ENCODE peak calls at places on chromosomes 12 and 14, in five cellular contexts. S is AG04450, Q is astrocyte of the spinal cord, B is lower leg skin, U is OCI-LY7. I is an unnamed sample.
A peak's percentile ranks its signal among the peaks of the same experiment; 100 is the strongest.

GRCh38 chr12:39958377-39958776 is 147.5 kb downstream of the SLC2A13 start:
- DNase-seq in B (no peak), U (peak; percentile 8), Q (no peak), S (no peak), I (no peak)

GRCh38 chr14:21528381-21529348 is 2.5 kb upstream of the SALL2 start:
- DNase-seq in B (no peak), S (no peak), Q (no peak), U (peak; percentile 63), I (no peak)

GRCh38 chr12:68081561-68081960 is 78.0 kb downstream of the IFNG start:
- DNase-seq in U (no peak), S (no peak), B (no peak), Q (no peak), I (no peak)

GRCh38 chr12:70853326-70853725 is 67.2 kb downstream of the PTPRR start:
- DNase-seq in Q (peak; percentile 18), S (peak; percentile 3), U (no peak), B (peak; percentile 69), I (no peak)

GRCh38 chr14:103284574-103285467 is 49.2 kb upstream of the EIF5 start:
- DNase-seq in U (no peak), Q (no peak), B (no peak), S (no peak), I (no peak)

GRCh38 chr12:89353823-89354629 is 1.7 kb upstream of the DUSP6 start:
- DNase-seq in S (no peak), Q (peak; percentile 70), B (peak; percentile 59), U (peak; percentile 48), I (peak; percentile 85)

GRCh38 chr14:82854131-82854530 is 1320.5 kb upstream of the SEL1L start:
- DNase-seq in Q (no peak), S (no peak), U (no peak), B (no peak), I (no peak)

GRCh38 chr14:70622111-70622712 is 19.5 kb upstream of the TTC9 start:
- DNase-seq in B (no peak), S (no peak), Q (peak; percentile 45), U (peak; percentile 74), I (no peak)

GRCh38 chr12:6074979-6075585 is 49.4 kb downstream of the VWF start:
- DNase-seq in S (no peak), B (no peak), U (no peak), Q (no peak), I (no peak)

GRCh38 chr12:123398918-123399617 is 15.1 kb downstream of the KMT5A start:
- DNase-seq in S (no peak), U (no peak), B (no peak), Q (no peak), I (no peak)

GRCh38 chr14:68546839-68547238 is 246.0 kb downstream of the ZFP36L1 start:
- DNase-seq in S (peak; percentile 51), U (no peak), Q (peak; percentile 69), B (peak; percentile 60), I (no peak)

GRCh38 chr12:88947486-88948043 is 367.3 kb upstream of the KITLG start:
- DNase-seq in Q (no peak), S (no peak), B (no peak), U (no peak), I (no peak)

GRCh38 chr12:4107911-4108697 is 165.5 kb upstream of the CCND2 start:
- DNase-seq in U (no peak), S (no peak), B (no peak), Q (no peak), I (no peak)

GRCh38 chr12:90211017-90211416 is 502.4 kb upstream of the ATP2B1 start:
- DNase-seq in B (no peak), S (no peak), U (no peak), Q (peak; percentile 57), I (no peak)

GRCh38 chr14:99538275-99538674 is 57.1 kb downstream of the CCNK start:
- DNase-seq in B (no peak), S (no peak), U (no peak), Q (peak; percentile 29), I (no peak)

GRCh38 chr14:31027847-31028246 is 1.7 kb upstream of the STRN3 start:
- DNase-seq in U (no peak), Q (no peak), S (no peak), B (no peak), I (no peak)

DNA sequence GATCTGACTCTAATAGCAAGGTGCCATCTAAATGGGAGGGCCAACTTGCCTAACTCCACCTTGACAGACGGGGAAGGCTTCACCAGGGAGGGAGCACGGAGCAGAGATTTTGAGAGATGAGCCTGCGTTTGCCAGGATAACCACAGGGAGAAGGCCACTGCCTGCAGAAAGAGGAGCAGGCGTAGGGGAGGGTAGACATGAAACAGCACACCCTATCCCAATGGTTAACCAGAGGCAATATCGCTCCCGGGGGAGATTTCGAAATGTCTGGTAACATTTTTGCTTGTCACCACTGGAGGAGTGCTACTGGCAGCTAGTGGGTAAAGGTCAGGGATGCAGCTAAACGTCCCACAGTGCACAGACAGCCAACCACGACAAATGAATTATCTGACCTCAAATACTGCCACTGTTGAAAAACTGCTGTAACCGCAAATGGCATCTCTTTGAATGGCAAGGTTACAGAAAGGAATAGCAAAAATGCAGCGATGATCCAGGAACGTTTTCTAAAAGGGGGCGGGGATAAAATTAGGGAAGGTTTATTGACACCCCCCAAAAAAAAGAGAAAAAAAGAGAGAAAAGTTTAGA is 126.0 kb upstream of the ATF7IP start:
- DNase-seq in S (no peak), U (peak; percentile 75), Q (peak; percentile 24), B (no peak), I (peak; percentile 69)
- TF ChIP-seq CTCF in S (no peak), U (peak; percentile 60), Q (no peak), B (no peak), I (peak; percentile 52)

DNA sequence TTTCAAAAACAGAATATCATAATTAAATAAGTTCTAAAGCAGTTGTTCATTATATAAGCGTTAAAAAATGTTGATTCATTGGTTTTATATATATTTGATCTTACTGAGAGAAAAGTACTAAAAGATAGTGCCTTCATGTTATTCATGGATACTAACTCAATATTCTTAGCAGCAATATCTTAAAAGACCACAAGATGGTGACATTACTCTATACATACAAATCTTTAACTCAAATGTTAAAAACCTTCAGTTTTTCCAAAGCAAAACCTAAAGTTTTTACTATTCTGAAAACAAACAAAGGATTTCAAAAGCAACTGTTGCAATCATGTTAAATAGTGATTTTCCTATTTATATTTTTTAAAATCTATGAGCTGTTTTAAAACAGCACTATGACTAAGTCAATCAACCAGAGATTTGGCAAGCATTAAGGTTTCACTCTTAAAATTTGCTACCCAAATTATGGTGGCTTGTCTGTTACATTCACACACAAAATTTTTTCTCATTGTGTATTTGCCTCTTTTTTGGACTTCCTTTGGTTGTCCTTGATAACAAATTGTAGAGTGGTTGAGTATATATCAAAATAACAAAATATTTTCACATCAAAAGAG is 50.1 kb upstream of the RERGL start:
- DNase-seq in S (no peak), U (peak; percentile 68), Q (peak; percentile 67), B (no peak), I (no peak)
- TF ChIP-seq CTCF in S (peak; percentile 56), U (peak; percentile 93), Q (peak; percentile 57), B (no peak), I (peak; percentile 89)

DNA sequence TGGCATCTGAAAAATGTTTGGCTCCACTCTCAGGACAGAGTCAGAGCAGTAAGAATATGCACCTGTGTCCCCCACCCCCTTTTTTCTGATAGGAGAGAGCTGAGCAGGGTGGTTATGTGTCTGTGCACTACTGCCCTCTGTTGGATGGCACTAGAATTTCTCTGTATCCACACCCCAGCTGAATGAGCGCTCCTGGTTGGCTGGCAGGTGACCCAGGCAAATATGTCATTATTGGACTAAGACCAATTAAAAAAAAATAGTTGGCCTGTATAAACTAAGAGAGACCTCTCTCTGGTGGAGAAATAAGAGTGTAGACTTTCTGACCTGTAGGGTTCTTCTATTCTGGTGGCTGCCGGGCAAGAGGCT is 107.0 kb downstream of the PTCSC3 start:
- DNase-seq in Q (peak; percentile 39), B (no peak), U (peak; percentile 59), S (no peak), I (no peak)
- TF ChIP-seq CTCF in Q (peak; percentile 69), B (no peak), U (peak; percentile 87), S (peak; percentile 60), I (peak; percentile 83)

GRCh38 chr12:118102070-118102469 is 1.7 kb downstream of the VSIG10 start:
- DNase-seq in B (no peak), S (no peak), U (no peak), Q (no peak), I (no peak)

GRCh38 chr12:118101051-118101450 is 2.8 kb downstream of the VSIG10 start:
- DNase-seq in B (no peak), S (no peak), Q (no peak), U (no peak), I (no peak)

GRCh38 chr12:118103231-118103600 is 595 bp downstream of the VSIG10 start:
- DNase-seq in S (no peak), B (no peak), Q (peak; percentile 30), U (no peak), I (no peak)

GRCh38 chr12:118102609-118103008 is 1.2 kb downstream of the VSIG10 start:
- DNase-seq in Q (no peak), U (no peak), B (no peak), S (no peak), I (no peak)

DNA sequence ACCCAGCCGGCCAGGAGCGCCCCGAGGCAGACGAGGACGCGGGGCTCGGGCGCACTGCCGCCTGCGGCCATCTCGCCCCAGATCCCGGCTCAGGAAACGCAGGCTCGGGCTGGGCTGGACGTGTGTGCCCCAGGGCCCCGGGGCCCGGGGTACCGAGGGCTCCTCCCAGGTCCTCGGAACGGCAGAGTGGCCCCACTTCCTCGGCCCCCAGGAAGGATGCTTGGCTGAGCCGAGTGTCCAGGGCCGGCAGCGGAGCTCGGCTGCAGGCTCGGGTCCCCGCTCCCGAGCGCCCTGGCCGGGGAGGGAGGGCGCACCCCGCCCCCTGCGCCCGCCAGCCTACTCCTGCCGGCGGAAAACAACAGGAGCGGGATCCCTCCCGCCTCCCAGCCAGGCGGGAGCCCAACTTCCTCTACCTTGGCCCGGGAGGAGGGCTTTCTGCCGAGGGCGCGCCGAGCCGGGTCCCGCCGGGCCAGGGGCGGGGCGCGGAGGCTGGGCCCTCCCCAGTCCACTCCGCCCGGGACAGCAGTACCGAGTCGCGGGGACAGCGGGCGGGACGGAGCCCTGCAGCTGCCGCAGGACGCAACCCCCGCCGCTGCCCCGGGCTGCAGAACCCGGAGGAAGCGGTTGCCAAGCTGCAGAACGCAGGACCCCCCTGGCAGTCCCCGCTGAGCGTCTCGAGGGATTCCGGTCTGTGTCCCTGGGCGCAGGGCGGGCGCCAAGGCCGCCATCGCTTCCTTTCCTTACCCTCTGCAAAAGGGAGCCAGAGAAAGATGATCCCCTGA is at the start of gene VSIG10:
- DNase-seq in B (peak; percentile 50), U (peak; percentile 4), S (no peak), Q (peak; percentile 65), I (peak; percentile 73)
- TF ChIP-seq CTCF in B (no peak), U (no peak), S (peak; percentile 9), Q (no peak), I (peak; percentile 16)

DNA sequence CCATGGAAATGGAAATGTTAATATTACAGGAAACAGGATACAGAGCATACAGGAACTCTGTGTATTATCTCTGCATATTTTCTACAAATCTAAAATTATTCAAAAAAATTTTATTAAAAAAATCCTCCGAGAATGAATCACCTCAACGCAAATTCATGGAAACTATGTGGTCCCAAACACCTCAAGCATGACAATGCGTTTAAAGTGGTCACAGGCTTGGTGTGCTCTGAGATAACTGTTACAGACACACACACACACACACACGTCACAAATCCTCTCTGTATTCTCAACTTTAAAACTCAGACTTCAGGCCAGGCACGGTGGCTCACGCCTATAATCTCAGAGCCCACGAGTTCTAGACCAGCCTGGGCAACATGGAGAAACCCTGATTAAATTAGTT is 45.3 kb upstream of the MTERF2 start:
- DNase-seq in Q (no peak), S (no peak), B (no peak), U (no peak), I (no peak)
- TF ChIP-seq CTCF in Q (no peak), S (no peak), B (no peak), U (no peak), I (no peak)

I was measured in type B pancreatic cell.